ENCODE peak calls at places on chromosomes 13 and 19, in six cellular contexts. Z is endodermal cell, B is AG10803, V is retinal pigment epithelial cell, I is neural progenitor cell, S is tibial artery. G is an unnamed sample.

GRCh38 chr13:51532736-51533197 is 51.5 kb upstream of the WDFY2 start:
- DNase-seq in Z (no peak), B (no peak), V (no peak), I (no peak), S (no peak), G (no peak)

GRCh38 chr13:113756441-113757097 is 2.5 kb upstream of the TMEM255B start:
- DNase-seq in Z (peak), B (no peak), V (no peak), I (no peak), S (peak), G (no peak)

GRCh38 chr13:76512676-76513277 is 373.4 kb downstream of the KCTD12 start:
- DNase-seq in Z (no peak), B (peak), V (peak), I (no peak), S (no peak), G (no peak)

GRCh38 chr13:29472317-29472961 is 123.0 kb downstream of the SLC7A1 start:
- DNase-seq in Z (peak), B (peak), V (no peak), I (peak), S (no peak), G (peak)

GRCh38 chr13:88196106-88196505 is 524.9 kb downstream of the SLITRK5 start:
- DNase-seq in Z (no peak), B (no peak), V (no peak), I (no peak), S (no peak), G (no peak)

GRCh38 chr19:4692275-4693077 is 22.3 kb upstream of the MYDGF start:
- DNase-seq in Z (no peak), B (no peak), V (no peak), I (no peak), S (peak), G (no peak)

GRCh38 chr13:32647926-32648325 is 61.7 kb downstream of the PDS5B start:
- DNase-seq in Z (peak), B (no peak), V (no peak), I (no peak), S (no peak), G (no peak)

GRCh38 chr13:79194272-79194671 is 211.8 kb downstream of the RBM26 start:
- DNase-seq in Z (no peak), B (no peak), V (no peak), I (no peak), S (no peak), G (no peak)

GRCh38 chr19:35519291-35519690 is 5.8 kb upstream of the DMKN start:
- DNase-seq in Z (no peak), B (peak), V (no peak), I (no peak), S (no peak), G (no peak)

GRCh38 chr19:52646571-52647222 is 8.5 kb upstream of the ZNF83 start:
- DNase-seq in Z (no peak), B (no peak), V (no peak), I (no peak), S (no peak), G (no peak)

GRCh38 chr13:111241862-111242261 is 78.6 kb upstream of the TEX29 start:
- DNase-seq in Z (no peak), B (no peak), V (no peak), I (no peak), S (no peak), G (no peak)

GRCh38 chr19:10797541-10798256 is 38.3 kb downstream of the TMED1 start:
- DNase-seq in Z (no peak), B (no peak), V (no peak), I (no peak), S (no peak), G (no peak)

GRCh38 chr13:41708648-41709175 is 251.4 kb downstream of the RGCC start:
- DNase-seq in Z (no peak), B (peak), V (no peak), I (no peak), S (no peak), G (no peak)

GRCh38 chr13:84940167-84940566 is 859.1 kb downstream of the SLITRK6 start:
- DNase-seq in Z (no peak), B (no peak), V (no peak), I (no peak), S (no peak), G (no peak)

GRCh38 chr13:65368832-65369231 is 1861.3 kb downstream of the PCDH9 start:
- DNase-seq in Z (no peak), B (no peak), V (no peak), I (no peak), S (no peak), G (no peak)

GRCh38 chr19:56718231-56718630 is 46.7 kb upstream of the ZNF835 start:
- DNase-seq in Z (no peak), B (no peak), V (no peak), I (no peak), S (no peak), G (no peak)

GRCh38 chr19:8626823-8627222 is 3.6 kb upstream of the NFILZ start:
- DNase-seq in Z (no peak), B (no peak), V (no peak), I (no peak), S (no peak), G (no peak)

GRCh38 chr13:114124921-114125320 is 7.5 kb downstream of the RASA3 start:
- DNase-seq in Z (no peak), B (peak), V (no peak), I (no peak), S (no peak), G (no peak)

GRCh38 chr13:51729853-51730553 is 74.0 kb downstream of the DHRS12 start:
- DNase-seq in Z (no peak), B (peak), V (no peak), I (no peak), S (peak), G (no peak)

GRCh38 chr13:40591091-40591490 is 75.3 kb downstream of the FOXO1 start:
- DNase-seq in Z (no peak), B (no peak), V (no peak), I (no peak), S (no peak), G (no peak)

GRCh38 chr13:23579886-23580706 is 9.9 kb downstream of the TNFRSF19 start:
- DNase-seq in Z (no peak), B (no peak), V (no peak), I (peak), S (no peak), G (no peak)

GRCh38 chr19:23699521-23699860 is 12.5 kb upstream of the ZNF675 start:
- DNase-seq in Z (no peak), B (no peak), V (no peak), I (no peak), S (no peak), G (no peak)

GRCh38 chr13:95100525-95101121 is 200.6 kb downstream of the ABCC4 start:
- DNase-seq in Z (no peak), B (peak), V (no peak), I (peak), S (no peak), G (no peak)

GRCh38 chr19:29366757-29367156 is 153.8 kb upstream of the UQCRFS1 start:
- DNase-seq in Z (peak), B (no peak), V (no peak), I (no peak), S (no peak), G (no peak)

GRCh38 chr19:49282184-49282583 is 42.8 kb downstream of the SLC6A16 start:
- DNase-seq in Z (no peak), B (no peak), V (no peak), I (no peak), S (no peak), G (no peak)

GRCh38 chr13:73103238-73103637 is 44.4 kb downstream of the KLF5 start:
- DNase-seq in Z (no peak), B (no peak), V (no peak), I (no peak), S (no peak), G (no peak)

GRCh38 chr13:60170414-60170813 is 6.7 kb upstream of the DIAPH3 start:
- DNase-seq in Z (no peak), B (no peak), V (no peak), I (no peak), S (no peak), G (no peak)

DNA sequence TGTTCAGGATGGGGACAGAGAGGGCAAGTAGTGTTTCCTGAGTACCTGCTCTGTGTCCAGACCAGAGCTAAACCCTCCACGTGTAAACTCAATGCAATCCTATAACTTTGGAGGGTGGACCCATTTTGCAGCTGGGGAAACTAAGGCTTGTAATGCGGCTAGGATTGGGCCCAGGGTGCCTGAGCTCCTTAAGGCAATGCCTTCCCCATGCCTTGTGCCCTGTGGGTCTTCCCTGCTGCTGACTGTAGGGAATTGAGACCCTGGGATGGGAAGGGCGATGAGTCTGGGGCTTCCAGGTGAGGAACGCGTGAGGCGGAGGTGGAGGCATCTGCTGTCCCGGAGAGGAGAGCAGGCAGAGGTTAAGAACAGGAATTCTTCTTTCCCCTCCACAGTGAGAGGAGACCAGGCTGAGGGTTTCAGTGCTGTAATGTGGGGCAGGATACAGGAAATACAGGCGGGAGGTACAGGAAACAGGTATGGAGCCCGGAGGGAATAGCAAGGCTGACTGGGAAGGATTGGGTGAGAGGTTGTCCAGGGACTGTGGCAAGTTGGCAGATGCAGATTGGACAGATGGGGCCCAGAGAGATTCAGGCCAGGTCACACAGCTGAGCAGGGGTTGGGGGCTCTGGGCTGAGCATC is 19.2 kb downstream of the SLC27A1 start:
- DNase-seq in Z (no peak), B (no peak), V (no peak), I (no peak), S (no peak), G (no peak)
- H3K4me3 ChIP-seq in Z (no peak), B (no peak), V (no peak), I (no peak), S (no peak), G (no peak)

DNA sequence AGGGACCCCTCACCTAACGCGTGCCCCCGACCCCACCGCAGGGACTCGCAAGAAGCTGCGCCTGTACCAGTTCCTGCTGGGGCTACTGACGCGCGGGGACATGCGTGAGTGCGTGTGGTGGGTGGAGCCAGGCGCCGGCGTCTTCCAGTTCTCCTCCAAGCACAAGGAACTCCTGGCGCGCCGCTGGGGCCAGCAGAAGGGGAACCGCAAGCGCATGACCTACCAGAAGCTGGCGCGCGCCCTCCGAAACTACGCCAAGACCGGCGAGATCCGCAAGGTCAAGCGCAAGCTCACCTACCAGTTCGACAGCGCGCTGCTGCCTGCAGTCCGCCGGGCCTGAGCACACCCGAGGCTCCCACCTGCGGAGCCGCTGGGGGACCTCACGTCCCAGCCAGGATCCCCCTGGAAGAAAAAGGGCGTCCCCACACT is 4.7 kb upstream of the MYBPC2 start:
- DNase-seq in Z (peak), B (peak), V (peak), I (peak), S (peak), G (no peak)
- H3K4me3 ChIP-seq in Z (no peak), B (peak), V (peak), I (no peak), S (no peak), G (no peak)

GRCh38 chr13:36438594-36439483 is 6.5 kb downstream of the CCNA1 start:
- DNase-seq in Z (no peak), B (no peak), V (no peak), I (no peak), S (no peak), G (no peak)
- H3K4me3 ChIP-seq in Z (no peak), B (no peak), V (no peak), I (no peak), S (no peak), G (no peak)

GRCh38 chr19:39196860-39197562 is at the start of gene NCCRP1:
- DNase-seq in Z (peak), B (no peak), V (no peak), I (peak), S (no peak), G (no peak)
- H3K4me3 ChIP-seq in Z (no peak), B (no peak), V (no peak), I (peak), S (no peak), G (peak)

GRCh38 chr19:57779220-57779845 is 9.9 kb downstream of the ZNF586 start:
- DNase-seq in Z (no peak), B (no peak), V (no peak), I (no peak), S (no peak), G (no peak)
- H3K4me3 ChIP-seq in Z (no peak), B (no peak), V (no peak), I (no peak), S (no peak), G (no peak)

GRCh38 chr13:53110181-53110580 is 81.6 kb downstream of the OLFM4 start:
- DNase-seq in Z (no peak), B (no peak), V (no peak), I (no peak), S (no peak), G (no peak)

GRCh38 chr13:53112522-53112921 is 83.9 kb downstream of the OLFM4 start:
- DNase-seq in Z (no peak), B (no peak), V (no peak), I (no peak), S (no peak), G (no peak)

GRCh38 chr13:53105477-53105876 is 76.9 kb downstream of the OLFM4 start:
- DNase-seq in Z (no peak), B (no peak), V (no peak), I (no peak), S (no peak), G (no peak)

GRCh38 chr13:53105881-53106280 is 77.3 kb downstream of the OLFM4 start:
- DNase-seq in Z (no peak), B (no peak), V (no peak), I (no peak), S (no peak), G (no peak)

DNA sequence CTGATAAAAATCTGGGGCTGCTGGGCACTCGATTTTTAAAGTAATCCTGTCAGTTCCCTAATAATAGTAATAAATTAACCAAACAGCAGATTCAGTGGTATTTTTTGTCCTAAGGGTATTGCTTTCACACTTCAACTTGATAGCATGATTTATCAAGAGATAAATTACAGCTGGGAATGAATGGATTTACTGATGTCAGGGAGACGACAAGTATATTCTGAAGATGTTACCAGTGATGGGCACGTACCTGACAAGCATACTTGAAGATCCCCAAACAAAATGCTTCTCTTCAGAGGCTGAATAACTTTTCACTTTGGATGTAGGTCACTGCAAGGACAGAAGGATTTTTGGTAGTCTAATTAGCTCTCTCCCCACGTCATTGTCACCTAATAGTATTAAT is 82.0 kb downstream of the OLFM4 start:
- DNase-seq in Z (no peak), B (no peak), V (no peak), I (no peak), S (no peak), G (no peak)
- H3K4me3 ChIP-seq in Z (no peak), B (no peak), V (no peak), I (no peak), S (no peak), G (no peak)

DNA sequence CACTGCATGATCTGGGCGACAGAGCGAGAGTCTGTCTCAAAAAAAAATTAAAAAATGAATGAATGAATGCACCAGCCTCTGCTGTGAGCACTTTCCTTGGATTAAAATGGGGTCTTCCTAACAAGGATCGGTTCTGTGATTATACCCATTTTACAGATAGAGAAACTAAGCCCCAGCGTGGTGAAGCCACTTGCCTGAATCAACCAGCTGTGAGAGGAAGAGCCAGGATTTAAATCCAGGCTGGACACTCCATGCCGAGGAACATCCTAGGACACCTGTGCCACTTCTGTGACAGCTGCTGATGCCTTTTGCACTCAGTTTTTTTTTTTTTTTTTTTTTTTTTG is 14.1 kb downstream of the TLE5 start:
- DNase-seq in Z (no peak), B (no peak), V (no peak), I (no peak), S (no peak), G (no peak)
- H3K4me3 ChIP-seq in Z (no peak), B (no peak), V (no peak), I (no peak), S (no peak), G (no peak)

DNA sequence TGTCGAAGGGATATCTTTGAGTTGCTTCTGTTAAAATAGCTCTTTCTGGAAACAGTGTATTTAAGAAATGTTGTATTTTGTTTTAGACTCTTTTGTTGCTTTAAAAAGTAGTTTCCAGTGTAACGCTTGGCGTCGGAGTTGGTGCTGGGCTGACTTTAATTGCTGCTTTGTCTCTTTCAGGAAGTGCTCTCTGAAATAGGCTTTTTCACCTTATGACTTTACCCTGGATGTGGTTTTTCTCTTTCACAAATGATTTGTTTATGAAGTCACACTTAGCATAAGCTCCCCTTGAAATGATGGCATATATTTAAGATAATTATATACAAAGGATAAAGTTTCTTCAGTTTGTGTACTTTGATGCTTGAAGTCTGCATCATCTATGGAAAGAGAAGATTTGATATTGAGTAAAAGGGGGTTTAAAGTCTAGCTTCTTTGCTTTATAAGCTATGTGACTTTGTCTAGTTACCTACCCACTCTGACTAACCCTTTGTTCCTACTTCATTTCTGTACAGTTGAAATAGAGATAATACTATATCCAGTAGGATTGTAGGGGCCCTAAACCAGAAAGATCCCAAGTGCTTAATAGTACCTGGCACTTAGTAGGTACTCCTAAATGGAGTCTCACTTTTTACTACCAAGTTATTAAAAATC is at the start of gene GPR18:
- DNase-seq in Z (no peak), B (no peak), V (no peak), I (no peak), S (no peak), G (no peak)
- H3K4me3 ChIP-seq in Z (no peak), B (no peak), V (no peak), I (no peak), S (no peak), G (no peak)

DNA sequence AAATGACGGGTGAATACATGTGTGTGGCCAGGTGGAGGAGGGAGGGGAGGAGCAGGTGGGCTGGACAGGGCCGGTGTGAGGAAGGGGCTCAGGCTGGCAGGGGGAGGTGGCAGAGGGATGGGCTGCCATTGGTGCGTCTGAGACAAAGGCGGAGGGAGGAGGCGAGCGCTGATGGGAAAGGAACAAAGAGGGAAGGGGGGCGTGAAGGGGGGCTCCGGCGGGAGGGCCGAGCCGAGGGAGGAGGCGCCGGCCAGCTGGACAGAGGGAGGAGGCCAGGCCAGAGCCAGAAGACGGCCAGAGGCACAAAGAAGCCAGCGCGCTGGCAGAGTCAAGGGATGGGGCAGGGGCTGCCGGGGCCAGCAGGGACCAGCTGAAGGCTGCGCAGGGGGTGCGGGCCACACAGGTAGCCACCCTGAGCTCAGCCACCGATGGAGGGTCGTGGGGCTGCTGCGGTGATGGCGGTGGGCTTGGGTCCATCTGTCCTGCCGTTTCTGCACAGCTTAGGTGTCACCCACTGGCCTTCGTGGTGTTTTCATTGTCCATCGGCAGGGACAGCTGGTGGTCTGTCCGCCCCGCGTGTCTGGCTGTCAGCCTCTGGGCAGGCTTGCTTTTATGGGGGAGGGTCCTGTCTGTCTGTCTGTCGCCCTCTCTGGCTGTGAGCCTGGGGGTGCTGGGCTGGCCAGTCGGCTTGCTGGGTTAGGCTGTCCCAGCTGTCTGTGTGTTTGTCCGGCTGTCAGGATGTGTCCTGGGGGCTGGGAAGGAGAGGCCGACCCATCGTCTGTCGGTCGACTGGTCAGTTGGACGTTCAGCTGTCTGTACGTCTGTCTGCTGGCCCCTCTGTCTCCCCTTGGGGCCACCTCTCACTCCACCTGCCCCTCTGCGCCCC is 2.2 kb downstream of the APC2 start:
- DNase-seq in Z (peak), B (no peak), V (no peak), I (peak), S (no peak), G (no peak)
- H3K4me3 ChIP-seq in Z (no peak), B (no peak), V (no peak), I (no peak), S (no peak), G (no peak)